ENCODE peak calls at places on chromosomes 12 and 14, in four cellular contexts. W is memory B cell, C is BE2C, B is C1 segment of cervical spinal cord. V is an unnamed sample.

GRCh38 chr12:91588874-91589454 is 406.3 kb upstream of the DCN start:
- DNase-seq in C (no peak), B (no peak), W (no peak), V (no peak)

GRCh38 chr12:21773799-21774198 is 707 bp downstream of the KCNJ8 start:
- DNase-seq in W (no peak), C (peak), B (no peak), V (peak)

GRCh38 chr12:56520025-56520810 is 1.4 kb upstream of the RBMS2 start:
- DNase-seq in B (no peak), C (no peak), W (no peak), V (no peak)

GRCh38 chr14:104559769-104560585 is 19.6 kb upstream of the C14orf180 start:
- DNase-seq in C (peak), W (no peak), B (no peak), V (no peak)

GRCh38 chr14:96934961-96935360 is 137.8 kb downstream of the VRK1 start:
- DNase-seq in W (no peak), B (no peak), C (no peak), V (no peak)

GRCh38 chr14:91154851-91155625 is 41.2 kb downstream of the DGLUCY start:
- DNase-seq in B (no peak), C (peak), W (no peak), V (no peak)

GRCh38 chr12:15356831-15357456 is 34.6 kb downstream of the PTPRO start:
- DNase-seq in C (peak), W (no peak), B (no peak), V (no peak)

GRCh38 chr14:55802986-55803431 is 223.0 kb downstream of the KTN1 start:
- DNase-seq in W (no peak), C (no peak), B (no peak), V (no peak)

GRCh38 chr12:121964813-121965643 is 46.6 kb downstream of the CFAP251 start:
- DNase-seq in B (no peak), C (no peak), W (no peak), V (no peak)

GRCh38 chr14:76774471-76775158 is 13.3 kb downstream of the VASH1 start:
- DNase-seq in W (no peak), C (no peak), B (no peak), V (no peak)

GRCh38 chr12:95674631-95675030 is 115.9 kb downstream of the NTN4 start:
- DNase-seq in W (no peak), C (peak), B (no peak), V (peak)

GRCh38 chr12:10497602-10498001 is 8.1 kb upstream of the EIF2S3B start:
- DNase-seq in C (no peak), B (no peak), W (no peak), V (no peak)

GRCh38 chr14:100417466-100417865 is 94.3 kb downstream of the SLC25A47 start:
- DNase-seq in W (no peak), C (peak), B (peak), V (peak)

GRCh38 chr12:118332511-118332910 is 40.2 kb downstream of the TAOK3 start:
- DNase-seq in B (no peak), W (no peak), C (peak), V (no peak)

GRCh38 chr12:2813573-2814185 is 1.2 kb downstream of the ITFG2 start:
- DNase-seq in C (peak), W (peak), B (peak), V (peak)

GRCh38 chr12:57726884-57727757 is 11.4 kb downstream of the AGAP2 start:
- DNase-seq in C (peak), W (no peak), B (peak), V (peak)

GRCh38 chr14:55446833-55447232 is 6.4 kb upstream of the TBPL2 start:
- DNase-seq in C (no peak), W (no peak), B (no peak), V (peak)